ENCODE peak calls at places on chromosomes 11 and 22, in four cellular contexts. E is testis, S is thoracic aorta, B is right atrium auricular region. Q is an unnamed sample.

GRCh38 chr11:28619870-28620540 is 511.8 kb downstream of the METTL15 start:
- DNase-seq in E (no peak), S (no peak), B (no peak), Q (no peak)

GRCh38 chr11:87035976-87036583 is 1.7 kb upstream of the TMEM135 start:
- DNase-seq in E (no peak), S (no peak), B (no peak), Q (no peak)

GRCh38 chr11:73633999-73634398 is 12.4 kb upstream of the PLEKHB1 start:
- DNase-seq in E (no peak), S (no peak), B (no peak), Q (no peak)

GRCh38 chr11:79119491-79120284 is 321.1 kb downstream of the TENM4 start:
- DNase-seq in E (peak; percentile 84), S (no peak), B (no peak), Q (no peak)

GRCh38 chr22:50305658-50306566 is 1.5 kb downstream of the PLXNB2 start:
- DNase-seq in E (peak; percentile 91), S (peak; percentile 85), B (peak; percentile 88), Q (peak; percentile 95)

GRCh38 chr22:46657996-46658947 is 38.1 kb downstream of the GRAMD4 start:
- DNase-seq in E (no peak), S (no peak), B (no peak), Q (no peak)

GRCh38 chr22:45552017-45552411 is 49.3 kb downstream of the FBLN1 start:
- DNase-seq in E (peak; percentile 28), S (no peak), B (no peak), Q (no peak)

GRCh38 chr11:93741882-93742226 is 382 bp downstream of the C11orf54 start:
- DNase-seq in E (no peak), S (no peak), B (no peak), Q (no peak)

GRCh38 chr11:128334311-128335044 is 252.9 kb downstream of the ETS1 start:
- DNase-seq in E (no peak), S (no peak), B (no peak), Q (no peak)

GRCh38 chr22:27476729-27477128 is 324.8 kb downstream of the MN1 start:
- DNase-seq in E (no peak), S (no peak), B (no peak), Q (no peak)

GRCh38 chr22:45285431-45286058 is 796 bp downstream of the UPK3A start:
- DNase-seq in E (no peak), S (no peak), B (no peak), Q (no peak)

GRCh38 chr11:8777907-8778767 is 95.5 kb downstream of the RPL27A start:
- DNase-seq in E (peak; percentile 78), S (peak; percentile 53), B (peak; percentile 69), Q (no peak)

GRCh38 chr11:57306156-57306876 is 18.4 kb downstream of the TNKS1BP1 start:
- DNase-seq in E (no peak), S (no peak), B (no peak), Q (no peak)

GRCh38 chr11:127058524-127058923 is 58.0 kb upstream of the KIRREL3 start:
- DNase-seq in E (no peak), S (no peak), B (no peak), Q (no peak)

GRCh38 chr11:68591719-68592118 is 92.6 kb upstream of the GAL start:
- DNase-seq in E (no peak), S (no peak), B (no peak), Q (no peak)

GRCh38 chr11:73178092-73178539 is 36.0 kb upstream of the FCHSD2 start:
- DNase-seq in E (peak; percentile 90), S (peak; percentile 72), B (peak; percentile 93), Q (no peak)

GRCh38 chr11:64765291-64765803 is 5.6 kb upstream of the PYGM start:
- DNase-seq in E (peak; percentile 66), S (no peak), B (no peak), Q (no peak)

GRCh38 chr11:45869551-45869950 is 15.9 kb upstream of the MAPK8IP1 start:
- DNase-seq in E (no peak), S (no peak), B (no peak), Q (no peak)

GRCh38 chr11:113873241-113873626 is 2.1 kb downstream of the USP28 start:
- DNase-seq in E (no peak), S (no peak), B (peak; percentile 73), Q (no peak)

GRCh38 chr22:46175631-46176030 is 25.3 kb downstream of the PPARA start:
- DNase-seq in E (no peak), S (no peak), B (no peak), Q (no peak)

GRCh38 chr11:118144869-118145268 is 7.8 kb downstream of the SCN4B start:
- DNase-seq in E (no peak), S (no peak), B (no peak), Q (no peak)

GRCh38 chr22:50513175-50513574 is 5.2 kb downstream of the NCAPH2 start:
- DNase-seq in E (no peak), S (no peak), B (no peak), Q (no peak)

GRCh38 chr22:36741204-36741793 is 34.6 kb downstream of the IFT27 start:
- DNase-seq in E (peak; percentile 26), S (no peak), B (no peak), Q (peak; percentile 49)

GRCh38 chr11:107247189-107247588 is 210.4 kb downstream of the CWF19L2 start:
- DNase-seq in E (no peak), S (no peak), B (no peak), Q (no peak)

GRCh38 chr22:31618057-31618456 is 44.0 kb downstream of the PISD start:
- DNase-seq in E (no peak), S (no peak), B (no peak), Q (no peak)

GRCh38 chr11:9748361-9748970 is 84.6 kb downstream of the SWAP70 start:
- DNase-seq in E (peak; percentile 78), S (no peak), B (peak; percentile 75), Q (no peak)

GRCh38 chr22:45878051-45878764 is 98.8 kb downstream of the WNT7B start:
- DNase-seq in E (peak; percentile 9), S (no peak), B (no peak), Q (peak; percentile 79)

GRCh38 chr11:104529916-104530315 is 366.0 kb upstream of the PDGFD start:
- DNase-seq in E (no peak), S (no peak), B (no peak), Q (no peak)

GRCh38 chr11:24683578-24683977 is 186.7 kb downstream of the LUZP2 start:
- DNase-seq in E (no peak), S (no peak), B (no peak), Q (no peak)

GRCh38 chr22:23383491-23384450 is 196.3 kb downstream of the IGLL1 start:
- DNase-seq in E (peak; percentile 79), S (no peak), B (no peak), Q (no peak)

GRCh38 chr22:42978453-42979103 is 36.4 kb downstream of the PACSIN2 start:
- DNase-seq in E (no peak), S (no peak), B (no peak), Q (no peak)

GRCh38 chr11:83054904-83055380 is 16.8 kb downstream of the RAB30 start:
- DNase-seq in E (no peak), S (no peak), B (no peak), Q (no peak)

GRCh38 chr11:9619971-9620370 is 43.9 kb upstream of the SWAP70 start:
- DNase-seq in E (no peak), S (no peak), B (no peak), Q (no peak)

GRCh38 chr11:117315285-117316196 is 515 bp downstream of the BACE1 start:
- DNase-seq in E (no peak), S (no peak), B (no peak), Q (no peak)

GRCh38 chr11:44564198-44564597 is 1.3 kb upstream of the CD82 start:
- DNase-seq in E (peak; percentile 75), S (no peak), B (no peak), Q (no peak)

GRCh38 chr11:76885390-76886097 is 24.8 kb downstream of the ACER3 start:
- DNase-seq in E (no peak), S (no peak), B (no peak), Q (no peak)

GRCh38 chr22:37229805-37230672 is 14.0 kb downstream of the RAC2 start:
- DNase-seq in E (no peak), S (no peak), B (no peak), Q (no peak)

GRCh38 chr11:61140416-61140815 is 20.8 kb downstream of the VPS37C start:
- DNase-seq in E (no peak), S (no peak), B (no peak), Q (no peak)

DNA sequence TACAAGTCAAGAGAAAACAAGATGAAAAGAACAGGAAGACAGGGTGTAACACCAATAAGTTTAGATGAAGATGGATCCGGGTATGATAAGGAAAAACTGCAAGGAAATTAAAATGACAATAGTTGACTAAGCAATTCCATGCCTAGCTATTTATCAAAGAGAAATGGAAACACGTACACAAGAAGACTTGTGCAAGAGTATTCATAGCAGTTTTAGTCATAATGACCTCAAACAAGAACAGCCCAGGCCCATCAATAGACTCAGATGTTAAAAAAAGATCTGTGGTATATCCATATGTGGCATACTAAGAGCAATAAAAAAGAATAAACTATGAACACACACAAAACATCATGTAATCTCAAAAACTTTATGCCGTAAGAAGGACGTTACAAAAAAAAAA is 33.2 kb downstream of the SLC5A12 start:
- DNase-seq in E (no peak), S (no peak), B (no peak), Q (no peak)
- TF ChIP-seq CTCF in E (no peak), S (no peak), B (no peak), Q (no peak)

GRCh38 chr11:91513734-91514133 is 710.9 kb upstream of the FAT3 start:
- DNase-seq in E (no peak), S (no peak), B (no peak), Q (no peak)
- TF ChIP-seq CTCF in E (no peak), S (no peak), B (no peak), Q (peak; percentile 60)

DNA sequence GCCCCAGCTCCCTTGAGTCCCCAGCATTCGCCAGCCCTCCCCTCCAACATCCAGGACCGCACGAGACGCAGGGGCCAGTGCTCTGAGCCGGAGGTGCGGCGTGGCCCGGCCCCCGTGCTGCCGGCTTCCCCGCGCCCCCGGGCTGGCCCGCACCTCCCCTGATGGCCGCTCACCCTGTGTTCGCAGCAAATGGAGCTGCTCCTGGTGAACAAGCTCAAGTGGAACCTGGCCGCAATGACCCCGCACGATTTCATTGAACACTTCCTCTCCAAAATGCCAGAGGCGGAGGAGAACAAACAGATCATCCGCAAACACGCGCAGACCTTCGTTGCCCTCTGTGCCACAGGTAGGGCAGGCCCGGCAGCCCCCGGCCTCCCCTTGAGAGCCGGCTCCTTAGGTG is 2.7 kb downstream of the CCND1 start:
- DNase-seq in E (no peak), S (no peak), B (no peak), Q (no peak)
- TF ChIP-seq CTCF in E (no peak), S (no peak), B (peak; percentile 26), Q (peak; percentile 23)

DNA sequence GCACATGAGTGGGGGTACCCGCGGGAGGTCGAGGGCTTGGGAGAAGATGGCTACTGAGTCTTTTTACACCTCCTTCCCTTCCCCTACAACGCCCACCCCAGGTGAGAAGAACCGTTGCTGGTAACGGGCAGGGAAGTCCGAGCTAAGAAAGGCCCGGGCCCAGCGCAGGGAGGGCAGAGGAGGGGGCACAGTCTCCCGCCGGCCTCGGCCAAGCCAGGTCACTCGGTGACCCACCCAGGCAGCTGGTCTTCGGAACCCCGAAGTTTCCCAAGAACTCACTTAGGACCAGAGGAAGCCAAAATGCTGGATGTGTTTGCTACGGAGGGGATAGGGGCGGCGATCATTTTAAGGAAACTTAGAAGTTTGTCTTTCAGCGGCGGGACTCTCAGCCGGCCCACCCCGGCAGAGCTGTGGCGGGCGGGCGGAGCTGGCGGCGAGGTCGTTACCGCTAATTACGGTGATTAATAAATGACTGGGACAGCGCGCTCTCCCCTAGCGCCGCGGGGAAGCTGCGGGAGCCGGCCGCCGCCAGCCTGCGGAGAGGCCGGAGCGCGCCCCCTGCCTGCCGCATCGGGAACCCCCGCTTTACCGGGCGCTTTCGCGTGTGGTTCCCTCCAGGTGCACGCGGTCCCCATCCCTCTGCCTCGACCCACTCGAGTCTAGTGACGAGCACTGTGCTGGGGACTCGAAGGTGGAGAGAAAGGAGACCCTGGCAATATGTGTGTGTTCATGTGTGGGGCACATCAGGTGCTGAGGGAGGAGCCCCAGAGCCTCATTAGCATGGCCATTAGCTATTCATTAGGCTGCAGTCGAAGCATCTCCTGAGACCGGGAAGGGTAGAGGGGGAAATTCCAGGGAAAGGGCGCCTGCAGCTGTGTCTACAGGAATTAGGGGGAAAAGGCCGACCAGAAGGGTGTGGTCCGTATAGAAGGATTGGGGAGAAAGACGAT is 945 bp downstream of the ROBO3 start:
- DNase-seq in E (peak; percentile 52), S (no peak), B (no peak), Q (no peak)
- TF ChIP-seq CTCF in E (peak; percentile 67), S (peak; percentile 68), B (peak; percentile 92), Q (peak; percentile 95)

Q was measured in osteocyte.